ENCODE peak calls at places on chromosomes 7 and 10, in five cellular contexts. One of them, this sample, is unnamed.
A peak's percentile ranks its signal among the peaks of the same experiment; 100 is the strongest.

GRCh38 chr7:503046-503574 is 16.5 kb downstream of the PDGFA start:
- DNase-seq in H9: no peak
- DNase-seq in IMR-90: no peak
- DNase-seq in H1: no peak
- DNase-seq in neuronal stem cell: no peak
- DNase-seq in this sample: no peak

GRCh38 chr10:111037868-111038267 is 39.0 kb upstream of the ADRA2A start:
- DNase-seq in H9: no peak
- DNase-seq in IMR-90: no peak
- DNase-seq in H1: no peak
- DNase-seq in neuronal stem cell: no peak
- DNase-seq in this sample: no peak

GRCh38 chr10:112507988-112508387 is 61.0 kb downstream of the VTI1A start:
- DNase-seq in H9: no peak
- DNase-seq in IMR-90: no peak
- DNase-seq in H1: no peak
- DNase-seq in neuronal stem cell: no peak
- DNase-seq in this sample: no peak

GRCh38 chr7:2688409-2689342 is 674 bp downstream of the AMZ1 start:
- DNase-seq in H9: no peak
- DNase-seq in IMR-90: no peak
- DNase-seq in H1: no peak
- DNase-seq in neuronal stem cell: no peak
- DNase-seq in this sample: no peak

GRCh38 chr7:117759950-117760640 is 113.1 kb downstream of the CTTNBP2 start:
- DNase-seq in H9: no peak
- DNase-seq in IMR-90: peak; percentile 88
- DNase-seq in H1: no peak
- DNase-seq in neuronal stem cell: no peak
- DNase-seq in this sample: no peak

GRCh38 chr10:110764793-110765512 is 106.8 kb upstream of the PDCD4 start:
- DNase-seq in H9: no peak
- DNase-seq in IMR-90: no peak
- DNase-seq in H1: no peak
- DNase-seq in neuronal stem cell: no peak
- DNase-seq in this sample: no peak

GRCh38 chr10:6068422-6068821 is 6.3 kb upstream of the IL2RA start:
- DNase-seq in H9: no peak
- DNase-seq in IMR-90: no peak
- DNase-seq in H1: no peak
- DNase-seq in neuronal stem cell: no peak
- DNase-seq in this sample: no peak

GRCh38 chr7:151091431-151091830 is 5.2 kb downstream of the AGAP3 start:
- DNase-seq in H9: peak; percentile 71
- DNase-seq in IMR-90: no peak
- DNase-seq in H1: no peak
- DNase-seq in neuronal stem cell: no peak
- DNase-seq in this sample: peak; percentile 70

GRCh38 chr7:37336259-37336658 is 112.4 kb downstream of the ELMO1 start:
- DNase-seq in H9: no peak
- DNase-seq in IMR-90: no peak
- DNase-seq in H1: no peak
- DNase-seq in neuronal stem cell: no peak
- DNase-seq in this sample: no peak

GRCh38 chr10:52956451-52956850 is 183.9 kb upstream of the MBL2 start:
- DNase-seq in H9: no peak
- DNase-seq in IMR-90: peak; percentile 20
- DNase-seq in H1: no peak
- DNase-seq in neuronal stem cell: no peak
- DNase-seq in this sample: no peak

GRCh38 chr10:97685395-97685958 is 1.6 kb downstream of the AVPI1 start:
- DNase-seq in H9: peak; percentile 68
- DNase-seq in IMR-90: peak; percentile 58
- DNase-seq in H1: no peak
- DNase-seq in neuronal stem cell: no peak
- DNase-seq in this sample: peak; percentile 88

GRCh38 chr7:79317728-79318127 is 135.7 kb downstream of the MAGI2 start:
- DNase-seq in H9: peak; percentile 45
- DNase-seq in IMR-90: peak; percentile 97
- DNase-seq in H1: peak; percentile 10
- DNase-seq in neuronal stem cell: no peak
- DNase-seq in this sample: peak; percentile 92

GRCh38 chr10:9789996-9790395 is 1227.7 kb upstream of the CELF2 start:
- DNase-seq in H9: no peak
- DNase-seq in IMR-90: no peak
- DNase-seq in H1: no peak
- DNase-seq in neuronal stem cell: no peak
- DNase-seq in this sample: peak; percentile 5

GRCh38 chr10:452512-453504 is 236.7 kb downstream of the DIP2C start:
- DNase-seq in H9: no peak
- DNase-seq in IMR-90: no peak
- DNase-seq in H1: no peak
- DNase-seq in neuronal stem cell: no peak
- DNase-seq in this sample: no peak

GRCh38 chr10:100816671-100817070 is 71.3 kb downstream of the PAX2 start:
- DNase-seq in H9: no peak
- DNase-seq in IMR-90: no peak
- DNase-seq in H1: no peak
- DNase-seq in neuronal stem cell: peak; percentile 71
- DNase-seq in this sample: peak; percentile 72

GRCh38 chr7:102967798-102968197 is 55.0 kb downstream of the LRRC17 start:
- DNase-seq in H9: no peak
- DNase-seq in IMR-90: peak; percentile 77
- DNase-seq in H1: no peak
- DNase-seq in neuronal stem cell: no peak
- DNase-seq in this sample: peak; percentile 41

GRCh38 chr7:44750921-44751571 is 2.4 kb downstream of the ZMIZ2 start:
- DNase-seq in H9: no peak
- DNase-seq in IMR-90: peak; percentile 52
- DNase-seq in H1: no peak
- DNase-seq in neuronal stem cell: no peak
- DNase-seq in this sample: no peak

GRCh38 chr7:43480581-43480980 is 102.3 kb upstream of the STK17A start:
- DNase-seq in H9: no peak
- DNase-seq in IMR-90: peak; percentile 20
- DNase-seq in H1: no peak
- DNase-seq in neuronal stem cell: no peak
- DNase-seq in this sample: no peak

GRCh38 chr10:61337741-61338140 is 115.4 kb downstream of the TMEM26 start:
- DNase-seq in H9: no peak
- DNase-seq in IMR-90: no peak
- DNase-seq in H1: no peak
- DNase-seq in neuronal stem cell: no peak
- DNase-seq in this sample: no peak

GRCh38 chr10:131947631-131948347 is 33.9 kb downstream of the BNIP3 start:
- DNase-seq in H9: no peak
- DNase-seq in IMR-90: peak; percentile 78
- DNase-seq in H1: no peak
- DNase-seq in neuronal stem cell: no peak
- DNase-seq in this sample: no peak

GRCh38 chr7:155496267-155497005 is 38.5 kb downstream of the EN2 start:
- DNase-seq in H9: no peak
- DNase-seq in IMR-90: no peak
- DNase-seq in H1: no peak
- DNase-seq in neuronal stem cell: no peak
- DNase-seq in this sample: no peak

GRCh38 chr7:54690059-54690443 is 69.0 kb downstream of the SEC61G start:
- DNase-seq in H9: no peak
- DNase-seq in IMR-90: no peak
- DNase-seq in H1: no peak
- DNase-seq in neuronal stem cell: no peak
- DNase-seq in this sample: no peak

GRCh38 chr7:39342763-39343162 is 223.4 kb upstream of the YAE1 start:
- DNase-seq in H9: no peak
- DNase-seq in IMR-90: no peak
- DNase-seq in H1: no peak
- DNase-seq in neuronal stem cell: no peak
- DNase-seq in this sample: no peak

GRCh38 chr10:76209135-76209534 is 777.7 kb downstream of the LRMDA start:
- DNase-seq in H9: no peak
- DNase-seq in IMR-90: peak; percentile 56
- DNase-seq in H1: no peak
- DNase-seq in neuronal stem cell: no peak
- DNase-seq in this sample: no peak

GRCh38 chr7:128259131-128260056 is 18.3 kb downstream of the LEP start:
- DNase-seq in H9: no peak
- DNase-seq in IMR-90: peak; percentile 37
- DNase-seq in H1: no peak
- DNase-seq in neuronal stem cell: no peak
- DNase-seq in this sample: peak; percentile 21

GRCh38 chr7:107220356-107220755 is 51.6 kb downstream of the HBP1 start:
- DNase-seq in H9: no peak
- DNase-seq in IMR-90: no peak
- DNase-seq in H1: no peak
- DNase-seq in neuronal stem cell: no peak
- DNase-seq in this sample: peak; percentile 10

GRCh38 chr7:45116048-45116447 is 4.6 kb upstream of the TBRG4 start:
- DNase-seq in H9: no peak
- DNase-seq in IMR-90: no peak
- DNase-seq in H1: no peak
- DNase-seq in neuronal stem cell: no peak
- DNase-seq in this sample: no peak

GRCh38 chr7:78768859-78769258 is 684.6 kb downstream of the MAGI2 start:
- DNase-seq in H9: no peak
- DNase-seq in IMR-90: no peak
- DNase-seq in H1: no peak
- DNase-seq in neuronal stem cell: no peak
- DNase-seq in this sample: peak; percentile 46

GRCh38 chr10:50552771-50553535 is 70.8 kb downstream of the SGMS1 start:
- DNase-seq in H9: no peak
- DNase-seq in IMR-90: peak; percentile 36
- DNase-seq in H1: no peak
- DNase-seq in neuronal stem cell: no peak
- DNase-seq in this sample: peak; percentile 71

GRCh38 chr7:112202819-112203218 is 3.4 kb downstream of the DOCK4 start:
- DNase-seq in H9: no peak
- DNase-seq in IMR-90: no peak
- DNase-seq in H1: no peak
- DNase-seq in neuronal stem cell: no peak
- DNase-seq in this sample: no peak

GRCh38 chr10:68332259-68333057 is at the start of gene PBLD:
- DNase-seq in H9: peak; percentile 78
- DNase-seq in IMR-90: peak; percentile 74
- DNase-seq in H1: peak; percentile 60
- DNase-seq in neuronal stem cell: peak; percentile 79
- DNase-seq in this sample: peak; percentile 94

GRCh38 chr7:40885503-40885902 is 750.7 kb downstream of the SUGCT start:
- DNase-seq in H9: no peak
- DNase-seq in IMR-90: peak; percentile 49
- DNase-seq in H1: no peak
- DNase-seq in neuronal stem cell: no peak
- DNase-seq in this sample: no peak

GRCh38 chr7:122827763-122828162 is 58.5 kb downstream of the CADPS2 start:
- DNase-seq in H9: no peak
- DNase-seq in IMR-90: no peak
- DNase-seq in H1: no peak
- DNase-seq in neuronal stem cell: no peak
- DNase-seq in this sample: no peak

GRCh38 chr7:21911341-21911875 is 34.3 kb downstream of the CDCA7L start:
- DNase-seq in H9: no peak
- DNase-seq in IMR-90: peak; percentile 7
- DNase-seq in H1: no peak
- DNase-seq in neuronal stem cell: no peak
- DNase-seq in this sample: no peak
- H2BK15ac ChIP-seq in H9: no peak overlapping the region
- H2BK15ac ChIP-seq in IMR-90: no peak overlapping the region
- H2BK15ac ChIP-seq in H1: no peak overlapping the region
- H2BK15ac ChIP-seq in neuronal stem cell: no peak overlapping the region
- H2BK15ac ChIP-seq in this sample: no peak overlapping the region

DNA sequence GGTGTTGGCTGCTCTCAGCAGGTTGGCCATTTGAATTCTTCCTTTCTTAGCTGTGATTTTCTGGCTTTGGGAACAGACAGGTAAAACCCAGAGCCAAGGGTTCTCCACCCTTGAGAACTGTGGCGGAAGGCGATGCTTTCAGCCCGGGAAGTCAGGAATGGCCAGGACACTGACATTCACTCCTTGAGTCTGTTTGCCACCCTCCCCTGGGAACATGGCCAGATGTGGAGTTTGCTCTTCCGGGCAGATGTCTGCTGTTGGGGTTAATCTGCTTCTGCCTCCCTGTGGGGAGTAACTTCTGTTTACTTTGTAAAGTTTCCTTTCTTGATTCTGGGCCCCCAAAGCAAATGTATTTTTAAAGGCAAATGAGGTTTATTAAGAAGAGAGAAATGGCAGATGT is 17.7 kb downstream of the GATA3 start:
- DNase-seq in H9: no peak
- DNase-seq in IMR-90: no peak
- DNase-seq in H1: no peak
- DNase-seq in neuronal stem cell: no peak
- DNase-seq in this sample: peak; percentile 67
- H4K8ac ChIP-seq in H9: no peak overlapping the region
- H4K8ac ChIP-seq in IMR-90: no peak overlapping the region
- H4K8ac ChIP-seq in H1: no peak overlapping the region
- H4K8ac ChIP-seq in neuronal stem cell: no peak overlapping the region
- H4K8ac ChIP-seq in this sample: no peak overlapping the region

GRCh38 chr10:78433722-78434535 is 400.3 kb downstream of the RPS24 start:
- DNase-seq in H9: no peak
- DNase-seq in IMR-90: no peak
- DNase-seq in H1: no peak
- DNase-seq in neuronal stem cell: no peak
- DNase-seq in this sample: no peak
- H2BK120ac ChIP-seq in H9: no peak overlapping the region
- H2BK120ac ChIP-seq in IMR-90: no peak overlapping the region
- H2BK120ac ChIP-seq in H1: no peak overlapping the region
- H2BK120ac ChIP-seq in neuronal stem cell: no peak overlapping the region
- H2BK120ac ChIP-seq in this sample: no peak overlapping the region

GRCh38 chr7:69759373-69759772 is 161.1 kb downstream of the AUTS2 start:
- DNase-seq in H9: no peak
- DNase-seq in IMR-90: no peak
- DNase-seq in H1: no peak
- DNase-seq in neuronal stem cell: no peak
- DNase-seq in this sample: no peak

GRCh38 chr7:69761290-69761922 is 163.1 kb downstream of the AUTS2 start:
- DNase-seq in H9: no peak
- DNase-seq in IMR-90: no peak
- DNase-seq in H1: no peak
- DNase-seq in neuronal stem cell: no peak
- DNase-seq in this sample: no peak

GRCh38 chr7:69757528-69757927 is 159.3 kb downstream of the AUTS2 start:
- DNase-seq in H9: no peak
- DNase-seq in IMR-90: no peak
- DNase-seq in H1: no peak
- DNase-seq in neuronal stem cell: no peak
- DNase-seq in this sample: no peak

GRCh38 chr7:69756235-69756634 is 158.0 kb downstream of the AUTS2 start:
- DNase-seq in H9: no peak
- DNase-seq in IMR-90: no peak
- DNase-seq in H1: no peak
- DNase-seq in neuronal stem cell: no peak
- DNase-seq in this sample: peak; percentile 75

DNA sequence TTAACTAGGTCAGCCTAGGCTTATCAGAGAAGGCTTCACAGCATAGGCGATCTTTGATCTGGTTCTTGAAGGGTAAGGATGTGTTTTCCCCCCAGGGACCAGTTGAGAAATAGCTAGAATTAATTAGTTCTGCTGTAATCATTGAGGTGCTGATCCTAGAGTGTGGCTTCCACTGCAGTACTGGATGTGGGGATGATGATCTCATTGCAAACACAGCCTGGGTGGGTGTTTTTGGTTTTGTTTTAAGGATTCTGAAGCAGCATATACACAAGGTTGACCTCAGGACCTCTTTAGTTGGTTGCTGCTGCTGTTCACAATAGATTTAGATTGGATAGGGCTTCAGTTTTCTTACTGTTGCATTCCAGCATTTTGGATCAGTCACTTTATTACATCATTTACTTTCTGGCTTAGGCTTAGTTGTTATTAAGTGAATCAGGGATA is 159.7 kb downstream of the AUTS2 start:
- DNase-seq in H9: no peak
- DNase-seq in IMR-90: no peak
- DNase-seq in H1: no peak
- DNase-seq in neuronal stem cell: no peak
- DNase-seq in this sample: peak; percentile 80
- H2BK15ac ChIP-seq in H9: no peak overlapping the region
- H2BK15ac ChIP-seq in IMR-90: no peak overlapping the region
- H2BK15ac ChIP-seq in H1: no peak overlapping the region
- H2BK15ac ChIP-seq in neuronal stem cell: no peak overlapping the region
- H2BK15ac ChIP-seq in this sample: no peak overlapping the region